ENCODE peak calls at places on chromosomes 6 and 20, in seven cellular contexts. T is heart left ventricle; M is effector memory CD4-positive, alpha-beta T cell; P is mammary epithelial cell; R is Peyer's patch; D is keratinocyte; L is tibial artery. G is an unnamed sample. For H3K27me3, the result is how much of the 10 kb centered on the place peaks cover.

GRCh38 chr6:42041131-42042055 is 8.9 kb upstream of the TAF8 start:
- DNase-seq in T (peak), M (no peak), P (no peak), R (no peak), D (no peak), L (no peak), G (no peak)

GRCh38 chr6:3471711-3472110 is 14.9 kb upstream of the SLC22A23 start:
- DNase-seq in T (no peak), M (no peak), P (peak), R (no peak), D (no peak), L (no peak), G (no peak)

GRCh38 chr6:29728173-29728879 is 5.1 kb downstream of the HLA-F start:
- DNase-seq in T (no peak), M (no peak), P (no peak), R (no peak), D (no peak), L (no peak), G (no peak)

GRCh38 chr6:113162739-113163138 is 694.4 kb upstream of the MARCKS start:
- DNase-seq in T (no peak), M (no peak), P (no peak), R (no peak), D (no peak), L (no peak), G (no peak)

GRCh38 chr6:21981235-21981833 is 315.5 kb downstream of the PRL start:
- DNase-seq in T (no peak), M (no peak), P (no peak), R (no peak), D (no peak), L (no peak), G (no peak)

GRCh38 chr6:147509900-147510299 is 1.4 kb downstream of the SAMD5 start:
- DNase-seq in T (no peak), M (no peak), P (no peak), R (no peak), D (no peak), L (no peak), G (no peak)

GRCh38 chr6:27168586-27169443 is 78.7 kb upstream of the PRSS16 start:
- DNase-seq in T (no peak), M (no peak), P (peak), R (no peak), D (no peak), L (no peak), G (no peak)

GRCh38 chr20:34302723-34303528 is at the start of gene AHCY:
- DNase-seq in T (peak), M (peak), P (peak), R (peak), D (peak), L (peak), G (peak)

GRCh38 chr6:27297857-27298730 is 14.0 kb downstream of the POM121L2 start:
- DNase-seq in T (no peak), M (no peak), P (peak), R (no peak), D (no peak), L (no peak), G (no peak)

GRCh38 chr6:32223258-32224235 is at the start of gene NOTCH4:
- DNase-seq in T (peak), M (no peak), P (no peak), R (no peak), D (no peak), L (no peak), G (no peak)

GRCh38 chr6:105991561-105992314 is 94.4 kb upstream of the PRDM1 start:
- DNase-seq in T (no peak), M (peak), P (peak), R (peak), D (no peak), L (no peak), G (no peak)

GRCh38 chr20:33477386-33478234 is 12.3 kb upstream of the CBFA2T2 start:
- DNase-seq in T (no peak), M (no peak), P (no peak), R (peak), D (no peak), L (no peak), G (no peak)

GRCh38 chr20:9660236-9660868 is 146.0 kb downstream of the LAMP5 start:
- DNase-seq in T (no peak), M (no peak), P (peak), R (no peak), D (no peak), L (no peak), G (no peak)

GRCh38 chr6:125094563-125094962 is 59.0 kb upstream of the TPD52L1 start:
- DNase-seq in T (no peak), M (no peak), P (peak), R (no peak), D (no peak), L (no peak), G (no peak)

GRCh38 chr20:481167-481566 is 18.8 kb upstream of the TBC1D20 start:
- DNase-seq in T (no peak), M (no peak), P (no peak), R (no peak), D (no peak), L (no peak), G (no peak)

GRCh38 chr20:50659975-50660670 is 31.2 kb downstream of the RIPOR3 start:
- DNase-seq in T (no peak), M (no peak), P (no peak), R (no peak), D (no peak), L (no peak), G (no peak)

GRCh38 chr6:99614430-99615161 is 8.0 kb downstream of the PRDM13 start:
- DNase-seq in T (no peak), M (no peak), P (no peak), R (peak), D (no peak), L (no peak), G (no peak)

GRCh38 chr20:11379257-11380011 is 538.3 kb upstream of the BTBD3 start:
- DNase-seq in T (no peak), M (no peak), P (no peak), R (no peak), D (no peak), L (no peak), G (no peak)

GRCh38 chr6:1310628-1311399 is 1.1 kb upstream of the FOXQ1 start:
- DNase-seq in T (no peak), M (no peak), P (peak), R (peak), D (no peak), L (no peak), G (peak)

GRCh38 chr6:161444464-161444863 is 170.6 kb upstream of the AGPAT4 start:
- DNase-seq in T (no peak), M (no peak), P (no peak), R (no peak), D (no peak), L (no peak), G (no peak)

GRCh38 chr6:127514396-127515227 is 4.5 kb downstream of the MTCL3 start:
- DNase-seq in T (peak), M (peak), P (peak), R (peak), D (no peak), L (no peak), G (peak)

DNA sequence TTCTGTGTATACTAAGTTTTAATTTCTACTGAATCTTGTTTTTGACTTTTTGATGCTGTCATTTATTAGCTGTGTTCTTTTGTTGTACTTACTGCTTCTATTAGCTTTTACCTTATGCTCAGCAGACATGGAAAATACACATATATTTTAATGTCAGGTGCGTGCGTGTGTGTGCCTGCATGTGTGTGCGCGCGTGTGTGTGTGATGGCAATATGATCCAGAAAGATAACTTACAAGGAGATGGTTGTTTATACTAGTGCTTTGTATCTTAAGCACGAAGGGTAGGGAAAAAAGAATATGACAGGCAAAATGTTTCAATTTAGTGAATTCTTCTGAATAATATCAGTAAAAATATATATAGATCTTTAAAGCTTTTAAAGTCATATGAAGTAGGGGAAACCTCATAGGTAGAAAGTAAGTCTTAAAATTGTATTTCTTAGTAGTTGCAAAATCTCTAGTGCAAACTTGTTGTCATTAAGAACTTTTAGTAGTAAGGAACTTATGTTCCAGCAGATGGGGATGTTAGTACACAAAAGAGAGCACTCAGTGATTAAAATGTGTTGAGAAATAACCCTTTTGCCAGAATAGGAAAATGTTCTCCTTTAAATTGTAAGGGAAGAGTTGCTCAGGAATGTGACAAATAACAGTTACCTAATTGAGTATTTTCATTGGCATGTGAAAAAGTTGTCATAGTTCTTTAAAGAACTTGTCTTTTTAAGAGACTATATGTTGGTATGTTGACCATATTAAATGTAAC is 13.2 kb downstream of the QKI start:
- DNase-seq in T (no peak), M (no peak), P (peak), R (no peak), D (no peak), L (no peak), G (no peak)
- H3K27ac ChIP-seq in T (peak), M (no peak), P (no peak), R (no peak), D (no peak), L (no peak), G (no peak)

DNA sequence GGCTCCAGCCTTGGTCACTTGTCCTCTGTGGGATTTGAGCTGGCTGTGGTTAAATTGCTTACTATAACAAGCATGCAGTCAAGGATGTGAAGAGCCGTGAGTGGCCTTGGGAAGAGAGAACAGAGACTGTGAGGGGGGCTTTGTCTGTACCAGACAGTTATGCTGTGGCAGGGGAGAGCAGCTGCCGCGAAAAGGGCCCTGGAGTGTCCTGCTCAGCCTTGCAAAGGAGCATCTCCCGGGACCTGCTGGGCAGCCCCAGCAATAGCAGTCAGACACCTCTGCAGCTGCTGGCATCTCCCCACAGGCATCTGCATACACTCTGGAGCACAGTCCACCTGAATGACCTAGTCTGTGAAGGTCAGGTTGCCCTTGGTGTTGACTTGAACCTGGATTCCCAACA is 6.3 kb downstream of the EBF4 start:
- DNase-seq in T (no peak), M (no peak), P (no peak), R (no peak), D (no peak), L (no peak), G (no peak)
- H3K27me3 ChIP-seq in T (under half), M (under half), P (under half), R (under half), D (half or more), L (under half), G (under half)

DNA sequence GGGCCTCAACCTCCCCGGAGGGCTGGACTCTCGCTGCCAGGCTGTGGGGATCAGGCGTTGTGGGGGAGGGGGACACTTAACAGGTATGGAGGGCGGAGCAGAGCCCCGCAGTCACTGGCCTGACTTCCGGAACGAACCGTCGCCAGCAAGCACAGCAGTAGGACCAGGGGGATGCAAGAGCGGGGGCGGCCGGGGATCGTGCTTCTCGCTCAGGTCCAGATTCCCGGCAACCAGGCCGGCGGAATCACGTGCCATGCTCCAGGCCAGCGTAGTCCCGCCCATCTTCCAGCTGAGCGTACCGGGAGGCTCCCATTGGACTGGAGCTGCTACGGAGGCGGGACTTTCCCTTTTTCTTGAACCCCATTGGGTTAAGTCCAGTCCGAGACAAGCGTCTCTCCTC is 10.0 kb upstream of the POU5F1 start:
- DNase-seq in T (peak), M (peak), P (no peak), R (no peak), D (no peak), L (peak), G (peak)
- H3K4me3 ChIP-seq in T (peak), M (peak), P (no peak), R (peak), D (no peak), L (peak), G (peak)

GRCh38 chr20:5730131-5730530 is 20.1 kb upstream of the SHLD1 start:
- DNase-seq in T (no peak), M (no peak), P (no peak), R (no peak), D (no peak), L (no peak), G (no peak)
- H3K27ac ChIP-seq in T (no peak), M (no peak), P (no peak), R (no peak), D (no peak), L (no peak), G (no peak)

GRCh38 chr20:21699216-21699508 is 6.3 kb upstream of the PAX1 start:
- DNase-seq in T (no peak), M (no peak), P (no peak), R (no peak), D (no peak), L (no peak), G (no peak)
- H3K27me3 ChIP-seq in T (half or more), M (under half), P (under half), R (under half), D (half or more), L (under half), G (half or more)

DNA sequence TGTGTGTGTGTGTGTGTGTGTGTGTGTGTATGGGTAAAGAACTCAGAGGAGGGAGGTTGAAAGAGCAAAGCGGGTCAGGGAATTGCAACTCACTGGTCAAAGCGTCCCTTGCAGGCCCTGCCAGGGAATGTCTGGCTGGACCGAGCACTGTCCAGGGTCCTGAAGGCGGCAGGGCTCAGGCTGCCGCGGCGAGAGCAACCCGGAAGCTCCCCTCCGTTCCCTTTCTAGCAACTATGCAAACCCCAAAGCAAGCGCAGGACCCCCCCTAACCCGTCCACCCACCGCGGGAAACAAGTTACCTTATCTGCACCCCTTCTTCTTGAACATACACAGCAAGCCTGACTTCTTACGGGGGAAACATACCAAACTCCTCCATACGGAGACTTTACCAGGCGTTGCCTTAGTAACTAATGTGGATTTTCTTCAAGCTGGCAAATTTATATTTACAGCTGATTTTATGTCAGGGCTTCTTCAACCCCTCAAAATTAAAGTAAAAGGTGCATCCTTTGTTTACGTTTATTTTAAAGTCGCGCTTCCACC is 542 bp upstream of the GRM1 start:
- DNase-seq in T (peak), M (no peak), P (peak), R (peak), D (peak), L (peak), G (peak)
- H3K4me3 ChIP-seq in T (peak), M (no peak), P (no peak), R (no peak), D (no peak), L (no peak), G (no peak)

GRCh38 chr20:58023346-58023745 is 205.1 kb downstream of the ANKRD60 start:
- DNase-seq in T (no peak), M (no peak), P (no peak), R (peak), D (no peak), L (peak), G (no peak)
- H3K27ac ChIP-seq in T (no peak), M (no peak), P (no peak), R (no peak), D (no peak), L (no peak), G (no peak)

DNA sequence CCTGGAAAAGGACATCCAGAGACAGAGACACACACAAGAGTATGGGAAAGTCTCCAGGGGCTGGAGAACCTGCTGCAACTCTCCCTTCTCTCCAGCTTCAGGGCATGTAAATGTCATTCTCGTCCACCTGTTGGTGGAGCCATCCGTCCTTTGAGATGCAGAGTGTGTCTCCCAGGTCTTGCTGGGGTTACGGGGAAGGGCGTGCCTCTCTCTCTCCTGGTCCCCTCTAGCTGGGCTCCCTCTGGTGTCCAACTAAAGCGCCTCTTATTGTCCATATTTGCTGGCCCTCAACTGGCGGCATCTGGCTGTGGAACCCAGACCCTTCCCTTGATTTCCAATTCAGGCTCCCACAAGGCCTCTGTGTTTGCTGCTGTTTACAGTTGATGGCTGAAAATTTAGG is 244.1 kb downstream of the BMP7 start:
- DNase-seq in T (no peak), M (no peak), P (no peak), R (no peak), D (no peak), L (no peak), G (no peak)
- H3K27me3 ChIP-seq in T (half or more), M (under half), P (under half), R (under half), D (under half), L (under half), G (under half)

GRCh38 chr6:75279418-75279817 is 5.2 kb downstream of the TMEM30A start:
- DNase-seq in T (no peak), M (no peak), P (no peak), R (no peak), D (no peak), L (no peak), G (no peak)
- H3K4me3 ChIP-seq in T (no peak), M (no peak), P (no peak), R (no peak), D (no peak), L (no peak), G (no peak)

GRCh38 chr6:97009781-97010492 is 85.4 kb downstream of the KLHL32 start:
- DNase-seq in T (no peak), M (no peak), P (no peak), R (no peak), D (no peak), L (no peak), G (no peak)
- H3K27ac ChIP-seq in T (no peak), M (no peak), P (no peak), R (no peak), D (no peak), L (no peak), G (no peak)